ENCODE peak calls at places on chromosomes 11 and 22, in four cellular contexts. D is tibial nerve, J is foreskin fibroblast, M is heart left ventricle. E is an unnamed sample.
A peak's percentile ranks its signal among the peaks of the same experiment; 100 is the strongest.

GRCh38 chr11:130070109-130070828 is 575 bp downstream of the APLP2 start:
- DNase-seq in D (no peak), J (peak; percentile 11), M (peak; percentile 73), E (no peak)

GRCh38 chr22:32836286-32836859 is 34.9 kb downstream of the TIMP3 start:
- DNase-seq in D (no peak), J (no peak), M (no peak), E (no peak)

GRCh38 chr11:125960771-125961170 is 14.9 kb downstream of the VSIG10L2 start:
- DNase-seq in D (no peak), J (no peak), M (no peak), E (no peak)

GRCh38 chr11:64892838-64893193 is 14.4 kb upstream of the EHD1 start:
- DNase-seq in D (no peak), J (no peak), M (no peak), E (no peak)

GRCh38 chr11:119472186-119472855 is 49.3 kb upstream of the THY1 start:
- DNase-seq in D (no peak), J (peak; percentile 37), M (no peak), E (no peak)

GRCh38 chr11:68890490-68891231 is 13.0 kb downstream of the MRPL21 start:
- DNase-seq in D (peak; percentile 84), J (peak; percentile 93), M (peak; percentile 90), E (no peak)

GRCh38 chr22:50678218-50678650 is 5.6 kb downstream of the SHANK3 start:
- DNase-seq in D (no peak), J (no peak), M (peak; percentile 56), E (no peak)

GRCh38 chr22:28440517-28441366 is 238.9 kb downstream of the TTC28 start:
- DNase-seq in D (no peak), J (peak; percentile 43), M (no peak), E (no peak)

GRCh38 chr11:117230981-117231636 is 764 bp downstream of the PCSK7 start:
- DNase-seq in D (no peak), J (no peak), M (no peak), E (no peak)

GRCh38 chr11:62004473-62004872 is 37.0 kb upstream of the FTH1 start:
- DNase-seq in D (no peak), J (no peak), M (no peak), E (no peak)

GRCh38 chr22:27997538-27997937 is 78.5 kb upstream of the PITPNB start:
- DNase-seq in D (no peak), J (no peak), M (peak; percentile 11), E (no peak)

GRCh38 chr11:120710354-120711187 is 199.0 kb downstream of the GRIK4 start:
- DNase-seq in D (peak; percentile 71), J (peak; percentile 89), M (no peak), E (no peak)

GRCh38 chr22:39917776-39918493 is 17.1 kb downstream of the GRAP2 start:
- DNase-seq in D (no peak), J (no peak), M (no peak), E (no peak)

GRCh38 chr22:46041642-46042041 is 64.7 kb upstream of the WNT7B start:
- DNase-seq in D (no peak), J (no peak), M (no peak), E (no peak)

GRCh38 chr22:19419086-19419463 is 12.5 kb downstream of the HIRA start:
- DNase-seq in D (no peak), J (no peak), M (no peak), E (no peak)

GRCh38 chr22:35657571-35658312 is 9.5 kb downstream of the APOL6 start:
- DNase-seq in D (no peak), J (no peak), M (no peak), E (no peak)

GRCh38 chr11:107683807-107684206 is 28.0 kb downstream of the SLN start:
- DNase-seq in D (no peak), J (no peak), M (no peak), E (no peak)

GRCh38 chr11:128488471-128488870 is 98.9 kb downstream of the ETS1 start:
- DNase-seq in D (no peak), J (peak; percentile 94), M (no peak), E (no peak)

GRCh38 chr11:298406-299065 is 790 bp downstream of the IFITM5 start:
- DNase-seq in D (no peak), J (no peak), M (peak; percentile 51), E (no peak)

GRCh38 chr11:3369366-3369765 is 9.6 kb downstream of the ZNF195 start:
- DNase-seq in D (no peak), J (no peak), M (no peak), E (no peak)

GRCh38 chr22:16964366-16964765 is 43.7 kb downstream of the GAB4 start:
- DNase-seq in D (no peak), J (no peak), M (no peak), E (no peak)

GRCh38 chr11:2097356-2097997 is 41.7 kb downstream of the IGF2 start:
- DNase-seq in D (peak; percentile 67), J (peak; percentile 85), M (peak; percentile 83), E (no peak)

GRCh38 chr11:17610402-17610894 is 63.4 kb downstream of the OTOG start:
- DNase-seq in D (no peak), J (no peak), M (peak; percentile 55), E (no peak)

GRCh38 chr22:21807545-21807944 is 59.9 kb downstream of the MAPK1 start:
- DNase-seq in D (no peak), J (no peak), M (no peak), E (no peak)

GRCh38 chr11:115980336-115980735 is 476.1 kb upstream of the CADM1 start:
- DNase-seq in D (no peak), J (no peak), M (no peak), E (no peak)

GRCh38 chr11:95802806-95803205 is 12.5 kb downstream of the CEP57 start:
- DNase-seq in D (no peak), J (no peak), M (no peak), E (no peak)

GRCh38 chr11:36362902-36363301 is 66.8 kb downstream of the PRR5L start:
- DNase-seq in D (no peak), J (peak; percentile 49), M (no peak), E (no peak)

GRCh38 chr22:18042685-18043084 is 18.3 kb upstream of the MICAL3 start:
- DNase-seq in D (no peak), J (no peak), M (no peak), E (no peak)

GRCh38 chr22:49548356-49549202 is 279.1 kb downstream of the BRD1 start:
- DNase-seq in D (no peak), J (no peak), M (peak; percentile 32), E (no peak)

GRCh38 chr22:23714596-23715588 is 24.1 kb downstream of the RGL4 start:
- DNase-seq in D (no peak), J (no peak), M (no peak), E (no peak)
- TF ChIP-seq CTCF in D (no peak), J (no peak), M (no peak), E (no peak)

DNA sequence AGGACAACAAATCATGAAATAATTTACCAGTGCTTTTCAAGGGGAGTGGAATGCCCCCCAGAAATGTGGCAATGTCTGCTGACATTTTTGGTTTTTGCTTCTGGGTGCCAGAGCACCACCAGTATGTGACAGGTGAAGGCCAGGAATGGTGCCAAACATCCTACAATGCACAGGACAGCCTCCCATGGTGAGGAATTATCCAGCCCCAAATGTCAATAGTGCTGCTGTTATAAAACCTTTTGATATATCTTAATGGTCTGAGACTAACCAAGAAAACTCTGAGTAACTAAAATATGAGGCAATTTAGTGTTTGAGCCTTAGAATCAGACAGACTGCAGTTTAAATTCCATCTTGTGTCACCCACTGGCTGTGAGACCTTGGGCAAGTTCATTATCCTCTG is 69.6 kb downstream of the AMBRA1 start:
- DNase-seq in D (no peak), J (no peak), M (no peak), E (no peak)
- TF ChIP-seq CTCF in D (no peak), J (no peak), M (no peak), E (no peak)

GRCh38 chr22:47205562-47205961 is 443.1 kb downstream of the TBC1D22A start:
- DNase-seq in D (no peak), J (no peak), M (peak; percentile 28), E (no peak)

GRCh38 chr22:47205081-47205491 is 442.6 kb downstream of the TBC1D22A start:
- DNase-seq in D (no peak), J (no peak), M (no peak), E (no peak)

GRCh38 chr22:47203554-47203991 is 441.1 kb downstream of the TBC1D22A start:
- DNase-seq in D (no peak), J (no peak), M (peak; percentile 37), E (no peak)

GRCh38 chr22:47202819-47203553 is 440.5 kb downstream of the TBC1D22A start:
- DNase-seq in D (no peak), J (no peak), M (no peak), E (no peak)

DNA sequence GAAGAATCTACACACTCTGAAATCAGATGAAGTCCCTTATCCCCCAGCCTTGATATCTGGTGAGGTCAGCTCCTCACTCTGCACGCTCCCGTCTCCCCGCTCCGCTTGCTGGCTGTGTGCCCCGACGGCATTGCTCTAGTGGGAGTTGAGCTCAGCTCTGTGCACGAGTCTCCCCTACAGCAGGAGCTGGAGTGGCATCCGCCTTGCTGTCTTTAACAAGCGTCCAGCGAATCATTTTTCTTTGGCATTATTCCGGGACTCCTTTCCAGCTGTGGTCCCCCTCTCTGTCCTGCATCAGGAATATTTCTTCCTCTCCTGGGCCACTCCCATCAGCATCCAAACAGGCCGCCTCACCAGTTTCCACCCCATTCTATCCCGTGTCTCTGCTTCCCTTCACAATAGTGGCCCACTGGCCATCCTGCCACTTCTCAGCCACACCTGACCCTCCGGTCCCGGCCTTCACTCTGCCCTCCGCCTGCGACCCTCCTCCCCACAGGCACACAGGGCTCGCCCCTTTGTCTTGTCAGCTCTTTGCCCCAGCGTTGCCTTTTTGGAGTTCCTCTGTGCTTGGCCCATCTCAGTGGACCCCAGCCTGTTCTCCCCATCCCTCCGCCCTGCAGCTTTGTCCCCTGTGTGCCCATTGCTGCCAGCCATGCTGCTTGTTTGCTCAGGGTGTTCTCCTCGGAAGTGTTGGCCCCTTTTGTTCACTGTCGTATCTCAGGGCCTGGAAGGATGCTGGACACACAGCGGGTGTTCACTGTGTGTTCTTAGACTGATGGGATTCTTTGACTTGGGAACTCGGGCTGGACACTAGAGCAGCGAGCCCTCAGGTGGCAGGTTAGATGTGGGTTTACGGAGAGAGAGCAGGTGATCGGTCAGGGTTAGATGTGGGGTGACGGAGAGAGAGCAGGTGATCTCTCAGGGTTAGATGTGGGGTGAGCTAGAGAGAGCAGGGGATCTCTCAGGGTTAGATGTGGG is 441.8 kb downstream of the TBC1D22A start:
- DNase-seq in D (no peak), J (no peak), M (peak; percentile 42), E (no peak)
- TF ChIP-seq CTCF in D (no peak), J (no peak), M (no peak), E (no peak)

GRCh38 chr11:75795276-75796090 is 19.5 kb upstream of the UVRAG start:
- DNase-seq in D (no peak), J (no peak), M (no peak), E (no peak)
- TF ChIP-seq CTCF in D (no peak), J (no peak), M (no peak), E (no peak)